ENCODE peak calls at places on chromosomes 1 and 21, in eight cellular contexts. One of them, this sample, is unnamed.

GRCh38 chr1:178487070-178487615 is 9.6 kb downstream of the CLEC20A start:
- DNase-seq in midbrain: no peak
- DNase-seq in left ventricle myocardium superior: no peak
- DNase-seq in H7: no peak
- DNase-seq in iris pigment epithelial cell: no peak
- DNase-seq in CD4-positive, alpha-beta T cell: no peak
- DNase-seq in AG09319: no peak
- DNase-seq in AML-193: no peak
- DNase-seq in this sample: no peak

GRCh38 chr1:43853161-43853921 is 80.3 kb upstream of the ARTN start:
- DNase-seq in left ventricle myocardium superior: peak
- DNase-seq in CD4-positive, alpha-beta T cell: no peak
- DNase-seq in iris pigment epithelial cell: peak
- DNase-seq in H7: no peak
- DNase-seq in midbrain: no peak
- DNase-seq in AML-193: peak
- DNase-seq in AG09319: no peak
- DNase-seq in this sample: peak

GRCh38 chr1:99627615-99628014 is 18.3 kb upstream of the PALMD start:
- DNase-seq in left ventricle myocardium superior: no peak
- DNase-seq in AML-193: no peak
- DNase-seq in H7: no peak
- DNase-seq in iris pigment epithelial cell: no peak
- DNase-seq in AG09319: no peak
- DNase-seq in midbrain: no peak
- DNase-seq in CD4-positive, alpha-beta T cell: no peak
- DNase-seq in this sample: no peak

GRCh38 chr1:28421744-28422143 is 52.2 kb downstream of the PHACTR4 start:
- DNase-seq in AML-193: no peak
- DNase-seq in AG09319: no peak
- DNase-seq in left ventricle myocardium superior: no peak
- DNase-seq in iris pigment epithelial cell: peak
- DNase-seq in CD4-positive, alpha-beta T cell: no peak
- DNase-seq in midbrain: no peak
- DNase-seq in H7: no peak
- DNase-seq in this sample: no peak

GRCh38 chr1:84427520-84428188 is 29.4 kb downstream of the DNASE2B start:
- DNase-seq in H7: no peak
- DNase-seq in AG09319: no peak
- DNase-seq in CD4-positive, alpha-beta T cell: no peak
- DNase-seq in iris pigment epithelial cell: peak
- DNase-seq in midbrain: no peak
- DNase-seq in left ventricle myocardium superior: no peak
- DNase-seq in AML-193: no peak
- DNase-seq in this sample: no peak

GRCh38 chr1:12621346-12622320 is 3.6 kb upstream of the DHRS3 start:
- DNase-seq in AG09319: no peak
- DNase-seq in CD4-positive, alpha-beta T cell: no peak
- DNase-seq in iris pigment epithelial cell: no peak
- DNase-seq in midbrain: no peak
- DNase-seq in AML-193: no peak
- DNase-seq in left ventricle myocardium superior: peak
- DNase-seq in H7: no peak
- DNase-seq in this sample: no peak

GRCh38 chr1:162710349-162710748 is 78.1 kb downstream of the DDR2 start:
- DNase-seq in H7: no peak
- DNase-seq in AG09319: peak
- DNase-seq in AML-193: no peak
- DNase-seq in left ventricle myocardium superior: no peak
- DNase-seq in iris pigment epithelial cell: peak
- DNase-seq in CD4-positive, alpha-beta T cell: no peak
- DNase-seq in midbrain: no peak
- DNase-seq in this sample: no peak

GRCh38 chr21:45542667-45543370 is 579 bp upstream of the SLC19A1 start:
- DNase-seq in CD4-positive, alpha-beta T cell: no peak
- DNase-seq in AG09319: no peak
- DNase-seq in midbrain: no peak
- DNase-seq in AML-193: no peak
- DNase-seq in H7: peak
- DNase-seq in iris pigment epithelial cell: no peak
- DNase-seq in left ventricle myocardium superior: peak
- DNase-seq in this sample: no peak

GRCh38 chr21:43193088-43193650 is 24.4 kb downstream of the CRYAA start:
- DNase-seq in midbrain: no peak
- DNase-seq in iris pigment epithelial cell: no peak
- DNase-seq in H7: no peak
- DNase-seq in left ventricle myocardium superior: no peak
- DNase-seq in CD4-positive, alpha-beta T cell: no peak
- DNase-seq in AML-193: no peak
- DNase-seq in AG09319: no peak
- DNase-seq in this sample: no peak

GRCh38 chr1:161145832-161146231 is 7.9 kb upstream of the UFC1 start:
- DNase-seq in AG09319: no peak
- DNase-seq in H7: no peak
- DNase-seq in iris pigment epithelial cell: no peak
- DNase-seq in left ventricle myocardium superior: no peak
- DNase-seq in CD4-positive, alpha-beta T cell: no peak
- DNase-seq in midbrain: no peak
- DNase-seq in AML-193: no peak
- DNase-seq in this sample: no peak

GRCh38 chr1:17561561-17561985 is 22.1 kb downstream of the ARHGEF10L start:
- DNase-seq in H7: no peak
- DNase-seq in AG09319: no peak
- DNase-seq in CD4-positive, alpha-beta T cell: no peak
- DNase-seq in left ventricle myocardium superior: peak
- DNase-seq in AML-193: no peak
- DNase-seq in midbrain: no peak
- DNase-seq in iris pigment epithelial cell: no peak
- DNase-seq in this sample: no peak

GRCh38 chr1:172144445-172145060 is 275.9 kb upstream of the C1orf105 start:
- DNase-seq in iris pigment epithelial cell: peak
- DNase-seq in AML-193: no peak
- DNase-seq in H7: no peak
- DNase-seq in midbrain: no peak
- DNase-seq in AG09319: peak
- DNase-seq in CD4-positive, alpha-beta T cell: no peak
- DNase-seq in left ventricle myocardium superior: peak
- DNase-seq in this sample: peak

This sample was measured in A673.